ENCODE peak calls at places on chromosome 22, in five cellular contexts. Z, U, L, V and S are unnamed samples.

GRCh38 chr22:22074634-22075381 is 92.2 kb upstream of the TOP3B start:
- DNase-seq in Z (no peak), U (no peak), L (no peak), V (no peak), S (no peak)

GRCh38 chr22:19105867-19106802 is 16.1 kb downstream of the DGCR2 start:
- DNase-seq in Z (no peak), U (no peak), L (peak), V (no peak), S (no peak)

GRCh38 chr22:49305215-49305965 is 522.3 kb downstream of the BRD1 start:
- DNase-seq in Z (peak), U (peak), L (peak), V (peak), S (peak)

GRCh38 chr22:35359380-35360065 is 21.4 kb upstream of the HMOX1 start:
- DNase-seq in Z (no peak), U (no peak), L (no peak), V (no peak), S (no peak)

GRCh38 chr22:20604092-20604747 is 96.8 kb downstream of the MED15 start:
- DNase-seq in Z (no peak), U (no peak), L (no peak), V (no peak), S (no peak)

GRCh38 chr22:29798318-29798717 is 31.1 kb downstream of the UQCR10 start:
- DNase-seq in Z (no peak), U (no peak), L (no peak), V (no peak), S (no peak)

GRCh38 chr22:37925311-37925710 is 19.2 kb downstream of the MICALL1 start:
- DNase-seq in Z (no peak), U (no peak), L (no peak), V (no peak), S (no peak)

GRCh38 chr22:49566693-49567092 is 261.0 kb downstream of the BRD1 start:
- DNase-seq in Z (no peak), U (no peak), L (no peak), V (no peak), S (no peak)

GRCh38 chr22:28594784-28595324 is 84.8 kb downstream of the TTC28 start:
- DNase-seq in Z (no peak), U (no peak), L (no peak), V (peak), S (no peak)

GRCh38 chr22:22666307-22667091 is 22.1 kb downstream of the GGTLC2 start:
- DNase-seq in Z (no peak), U (no peak), L (no peak), V (no peak), S (no peak)

GRCh38 chr22:30221121-30221992 is 25.2 kb downstream of the LIF start:
- DNase-seq in Z (no peak), U (no peak), L (no peak), V (no peak), S (no peak)

GRCh38 chr22:42754658-42755057 is 34.0 kb upstream of the A4GALT start:
- DNase-seq in Z (no peak), U (no peak), L (no peak), V (no peak), S (no peak)

GRCh38 chr22:17647452-17647851 is 8.9 kb downstream of the BCL2L13 start:
- DNase-seq in Z (no peak), U (no peak), L (no peak), V (no peak), S (no peak)

GRCh38 chr22:20422271-20422958 is 15.2 kb downstream of the SCARF2 start:
- DNase-seq in Z (no peak), U (no peak), L (peak), V (no peak), S (no peak)

GRCh38 chr22:19242699-19243098 is 48.8 kb downstream of the CLTCL1 start:
- DNase-seq in Z (no peak), U (no peak), L (no peak), V (no peak), S (no peak)

GRCh38 chr22:23532756-23533155 is 47.3 kb downstream of the IGLL1 start:
- DNase-seq in Z (no peak), U (no peak), L (peak), V (no peak), S (no peak)

GRCh38 chr22:27401321-27401720 is 400.2 kb downstream of the MN1 start:
- DNase-seq in Z (no peak), U (no peak), L (no peak), V (no peak), S (no peak)

GRCh38 chr22:37896181-37896592 is 9.9 kb upstream of the MICALL1 start:
- DNase-seq in Z (no peak), U (no peak), L (no peak), V (no peak), S (no peak)

GRCh38 chr22:47398491-47398890 is 636.0 kb downstream of the TBC1D22A start:
- DNase-seq in Z (no peak), U (no peak), L (no peak), V (no peak), S (no peak)

GRCh38 chr22:19719055-19719482 is 4.3 kb upstream of the GP1BB start:
- DNase-seq in Z (peak), U (peak), L (no peak), V (no peak), S (no peak)

GRCh38 chr22:36731916-36732315 is 28.4 kb upstream of the CACNG2 start:
- DNase-seq in Z (no peak), U (no peak), L (peak), V (no peak), S (no peak)

GRCh38 chr22:22203048-22203971 is 41.3 kb upstream of the VPREB1 start:
- DNase-seq in Z (no peak), U (no peak), L (no peak), V (no peak), S (no peak)

GRCh38 chr22:46792061-46792796 is 29.8 kb downstream of the TBC1D22A start:
- DNase-seq in Z (no peak), U (no peak), L (no peak), V (no peak), S (no peak)

GRCh38 chr22:19970031-19970478 is 28.4 kb upstream of the TXNRD2 start:
- DNase-seq in Z (no peak), U (no peak), L (no peak), V (no peak), S (no peak)

GRCh38 chr22:23219787-23220484 is 39.6 kb downstream of the BCR start:
- DNase-seq in Z (no peak), U (peak), L (peak), V (no peak), S (no peak)

GRCh38 chr22:50727678-50728522 is 10.1 kb upstream of the ACR start:
- DNase-seq in Z (peak), U (peak), L (peak), V (no peak), S (no peak)

GRCh38 chr22:37643225-37643847 is 3.9 kb downstream of the SH3BP1 start:
- DNase-seq in Z (peak), U (peak), L (peak), V (no peak), S (peak)

GRCh38 chr22:50737728-50738648 is at the start of gene ACR:
- DNase-seq in Z (no peak), U (no peak), L (peak), V (no peak), S (no peak)

GRCh38 chr22:49960967-49961600 is 512 bp downstream of the PIM3 start:
- DNase-seq in Z (peak), U (peak), L (peak), V (no peak), S (no peak)

GRCh38 chr22:49195636-49196035 is 632.0 kb downstream of the BRD1 start:
- DNase-seq in Z (no peak), U (no peak), L (peak), V (no peak), S (no peak)

GRCh38 chr22:17842386-17842785 is 68.1 kb upstream of the BID start:
- DNase-seq in Z (no peak), U (no peak), L (no peak), V (no peak), S (no peak)

GRCh38 chr22:24834845-24835570 is 29.0 kb downstream of the SGSM1 start:
- DNase-seq in Z (no peak), U (no peak), L (no peak), V (peak), S (no peak)
- TF ChIP-seq CTCF in Z (peak), U (peak), L (no peak), V (peak), S (no peak)

DNA sequence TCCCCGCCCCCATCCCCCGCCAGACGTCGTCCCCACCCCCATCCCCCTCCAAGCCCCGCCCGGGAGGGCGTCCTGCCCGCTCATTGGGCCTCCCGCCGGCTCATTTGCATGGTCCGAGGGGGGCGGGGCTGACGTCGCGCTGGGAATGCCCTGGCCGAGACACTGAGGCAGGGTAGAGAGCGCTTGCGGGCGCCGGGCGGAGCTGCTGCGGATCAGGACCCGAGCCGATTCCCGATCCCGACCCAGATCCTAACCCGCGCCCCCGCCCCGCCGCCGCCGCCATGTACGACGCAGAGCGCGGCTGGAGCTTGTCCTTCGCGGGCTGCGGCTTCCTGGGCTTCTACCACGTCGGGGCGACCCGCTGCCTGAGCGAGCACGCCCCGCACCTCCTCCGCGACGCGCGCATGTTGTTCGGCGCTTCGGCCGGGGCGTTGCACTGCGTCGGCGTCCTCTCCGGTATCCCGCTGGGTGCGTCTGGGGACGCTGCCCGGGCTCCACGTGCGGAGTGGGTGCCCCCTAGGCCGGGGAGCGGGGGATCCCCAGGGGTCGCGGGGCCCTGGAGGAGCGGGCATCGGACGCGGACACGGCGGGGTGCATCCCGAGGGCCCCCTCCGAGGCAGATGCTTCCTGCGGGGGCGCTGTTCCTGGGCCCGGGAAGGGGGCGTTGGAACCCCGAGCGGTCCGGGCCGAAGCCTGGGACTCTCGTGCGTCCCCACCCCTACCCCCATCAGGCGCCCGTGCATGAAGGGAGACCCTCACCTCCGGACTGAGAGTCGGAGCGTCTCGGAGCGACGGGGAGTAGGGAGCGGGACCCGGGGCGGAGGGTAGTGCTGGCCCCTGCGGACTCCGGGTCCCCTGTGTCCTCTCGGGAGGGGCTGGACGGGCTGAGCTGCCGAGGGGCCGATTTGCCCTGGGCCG is at the start of gene PNPLA3:
- DNase-seq in Z (peak), U (peak), L (peak), V (peak), S (no peak)
- TF ChIP-seq CTCF in Z (no peak), U (no peak), L (no peak), V (no peak), S (no peak)

GRCh38 chr22:45563362-45564040 is 60.8 kb downstream of the FBLN1 start:
- DNase-seq in Z (no peak), U (no peak), L (no peak), V (no peak), S (no peak)
- TF ChIP-seq CTCF in Z (no peak), U (no peak), L (no peak), V (no peak), S (no peak)

GRCh38 chr22:41285820-41286638 is at the start of gene RANGAP1:
- DNase-seq in Z (peak), U (peak), L (peak), V (peak), S (peak)
- TF ChIP-seq CTCF in Z (peak), U (peak), L (peak), V (no peak), S (peak)

GRCh38 chr22:39214006-39214382 is 30.8 kb downstream of the PDGFB start:
- DNase-seq in Z (no peak), U (no peak), L (no peak), V (no peak), S (no peak)

GRCh38 chr22:39214383-39215069 is 30.3 kb downstream of the PDGFB start:
- DNase-seq in Z (no peak), U (no peak), L (peak), V (peak), S (no peak)

GRCh38 chr22:39216143-39216490 is 28.7 kb downstream of the PDGFB start:
- DNase-seq in Z (no peak), U (no peak), L (peak), V (no peak), S (no peak)

GRCh38 chr22:39215070-39215396 is 29.7 kb downstream of the PDGFB start:
- DNase-seq in Z (no peak), U (no peak), L (peak), V (no peak), S (no peak)

DNA sequence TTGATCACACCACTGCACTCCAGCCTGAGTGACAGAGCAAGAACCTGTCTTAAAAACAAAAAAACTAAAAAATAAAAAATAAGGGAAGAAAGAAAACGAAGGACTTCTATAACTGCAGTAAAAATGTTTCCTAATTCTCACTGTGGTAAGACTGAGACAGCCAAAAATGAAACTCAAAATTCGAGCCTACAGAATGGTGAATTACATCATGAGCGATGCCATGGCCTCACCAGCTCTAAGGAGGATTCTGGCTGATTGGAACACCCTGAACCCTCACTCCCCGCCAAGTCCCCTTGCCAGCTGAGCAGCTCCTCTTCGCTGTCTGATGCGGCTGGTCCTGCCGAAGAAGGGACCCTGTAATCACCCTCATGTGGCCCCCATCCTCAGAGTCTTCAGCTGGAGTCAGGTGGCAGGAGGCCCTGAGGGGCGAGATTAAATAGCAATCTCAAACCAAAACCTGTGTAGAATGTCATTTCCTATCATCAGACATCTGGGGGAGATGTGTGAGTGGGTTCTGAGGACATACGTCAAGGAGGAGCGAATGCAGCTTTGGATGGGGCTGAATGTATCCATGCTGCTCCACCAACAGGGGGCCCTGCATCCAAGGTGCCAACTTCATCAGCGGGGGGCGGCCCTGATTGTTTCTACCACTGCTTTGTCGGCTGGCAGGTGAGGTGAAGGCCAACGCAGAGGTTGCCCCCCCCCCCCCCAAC is 29.2 kb downstream of the PDGFB start:
- DNase-seq in Z (no peak), U (no peak), L (peak), V (peak), S (no peak)
- TF ChIP-seq CTCF in Z (peak), U (no peak), L (peak), V (peak), S (peak)

GRCh38 chr22:31230155-31230870 is 18.2 kb downstream of the LIMK2 start:
- DNase-seq in Z (no peak), U (no peak), L (no peak), V (no peak), S (no peak)
- TF ChIP-seq CTCF in Z (no peak), U (no peak), L (no peak), V (no peak), S (no peak)